ENCODE peak calls at places on chromosomes 13 and 19, in five cellular contexts. X is astrocyte of the spinal cord, D is amniotic epithelial cell, V is lower leg skin, P is non-pigmented ciliary epithelial cell. T is an unnamed sample.

GRCh38 chr13:113407531-113408393 is 43.8 kb upstream of the GRTP1 start:
- DNase-seq in X (no peak), D (no peak), V (peak; percentile 83), P (no peak), T (peak; percentile 73)

GRCh38 chr13:26502826-26503225 is 54.7 kb upstream of the WASF3 start:
- DNase-seq in X (peak; percentile 77), D (peak; percentile 80), V (no peak), P (no peak), T (no peak)

GRCh38 chr13:90302113-90302512 is 1045.4 kb upstream of the MIR17HG start:
- DNase-seq in X (peak; percentile 64), D (peak; percentile 94), V (no peak), P (peak; percentile 36), T (no peak)

GRCh38 chr13:55073000-55073399 is 2044.4 kb downstream of the OLFM4 start:
- DNase-seq in X (no peak), D (no peak), V (no peak), P (no peak), T (no peak)

GRCh38 chr13:46905249-46905648 is 8.4 kb upstream of the HTR2A start:
- DNase-seq in X (no peak), D (peak; percentile 5), V (no peak), P (no peak), T (no peak)

GRCh38 chr13:110116072-110116487 is 190.9 kb downstream of the COL4A1 start:
- DNase-seq in X (peak; percentile 49), D (peak; percentile 88), V (peak; percentile 90), P (no peak), T (peak; percentile 89)

GRCh38 chr19:7644550-7644877 is 7.6 kb downstream of the STXBP2 start:
- DNase-seq in X (no peak), D (no peak), V (no peak), P (no peak), T (no peak)

GRCh38 chr13:113239986-113240385 is 30.6 kb downstream of the CUL4A start:
- DNase-seq in X (no peak), D (no peak), V (no peak), P (no peak), T (no peak)

GRCh38 chr13:83829800-83830199 is 52.5 kb downstream of the SLITRK1 start:
- DNase-seq in X (no peak), D (no peak), V (no peak), P (no peak), T (no peak)

GRCh38 chr13:20461860-20462532 is 63.7 kb downstream of the CRYL1 start:
- DNase-seq in X (no peak), D (peak; percentile 65), V (no peak), P (no peak), T (no peak)

GRCh38 chr13:48412881-48413351 is at the start of gene LPAR6:
- DNase-seq in X (peak; percentile 80), D (peak; percentile 79), V (no peak), P (peak; percentile 30), T (no peak)

GRCh38 chr19:18487576-18488402 is 34.1 kb downstream of the ELL start:
- DNase-seq in X (no peak), D (no peak), V (no peak), P (no peak), T (no peak)

GRCh38 chr13:43785681-43786471 is 896 bp downstream of the ENOX1 start:
- DNase-seq in X (peak; percentile 68), D (peak; percentile 79), V (peak; percentile 93), P (no peak), T (peak; percentile 78)

GRCh38 chr13:106474906-106475305 is 60.6 kb downstream of the EFNB2 start:
- DNase-seq in X (no peak), D (peak; percentile 34), V (no peak), P (no peak), T (no peak)

GRCh38 chr19:49216076-49216475 is 58.5 kb downstream of the TRPM4 start:
- DNase-seq in X (no peak), D (peak; percentile 36), V (no peak), P (no peak), T (peak; percentile 1)

GRCh38 chr13:46535002-46535401 is 18.0 kb upstream of the LRCH1 start:
- DNase-seq in X (no peak), D (no peak), V (no peak), P (no peak), T (no peak)

GRCh38 chr19:21084343-21084742 is 2.3 kb downstream of the ZNF714 start:
- DNase-seq in X (peak; percentile 29), D (peak; percentile 73), V (no peak), P (no peak), T (no peak)

GRCh38 chr19:17406039-17406886 is 833 bp upstream of the BST2 start:
- DNase-seq in X (peak; percentile 86), D (peak; percentile 82), V (no peak), P (peak; percentile 35), T (no peak)

GRCh38 chr13:98658131-98658530 is 81.2 kb upstream of the STK24 start:
- DNase-seq in X (no peak), D (no peak), V (peak; percentile 83), P (no peak), T (no peak)

GRCh38 chr13:111519041-111519440 is 198.6 kb downstream of the TEX29 start:
- DNase-seq in X (no peak), D (no peak), V (peak; percentile 76), P (no peak), T (peak; percentile 54)

GRCh38 chr19:39237200-39238184 is 7.3 kb downstream of the IFNL3 start:
- DNase-seq in X (no peak), D (no peak), V (peak; percentile 85), P (no peak), T (peak; percentile 88)

GRCh38 chr19:15180451-15181390 is 20.1 kb downstream of the NOTCH3 start:
- DNase-seq in X (no peak), D (no peak), V (no peak), P (no peak), T (peak; percentile 67)

GRCh38 chr19:57419439-57419838 is 8.5 kb downstream of the ZNF17 start:
- DNase-seq in X (no peak), D (no peak), V (no peak), P (no peak), T (no peak)

GRCh38 chr13:110824901-110825300 is 90.0 kb downstream of the ANKRD10 start:
- DNase-seq in X (no peak), D (no peak), V (no peak), P (no peak), T (no peak)

GRCh38 chr13:107035778-107036177 is 467.8 kb upstream of the ARGLU1 start:
- DNase-seq in X (peak; percentile 50), D (no peak), V (no peak), P (peak; percentile 41), T (no peak)

GRCh38 chr13:67966065-67966464 is 735.9 kb upstream of the PCDH9 start:
- DNase-seq in X (no peak), D (no peak), V (no peak), P (no peak), T (no peak)

GRCh38 chr13:46679369-46680180 is 117.4 kb downstream of the ESD start:
- DNase-seq in X (peak; percentile 58), D (peak; percentile 72), V (no peak), P (no peak), T (peak; percentile 84)

GRCh38 chr19:19185853-19186728 is 5.9 kb downstream of the BORCS8 start:
- DNase-seq in X (no peak), D (peak; percentile 39), V (no peak), P (no peak), T (no peak)

GRCh38 chr13:84400711-84401110 is 518.4 kb upstream of the SLITRK1 start:
- DNase-seq in X (peak; percentile 91), D (peak; percentile 62), V (no peak), P (peak; percentile 85), T (no peak)

GRCh38 chr13:23750383-23751121 is 138.6 kb downstream of the MIPEP start:
- DNase-seq in X (peak; percentile 61), D (peak; percentile 92), V (no peak), P (no peak), T (no peak)

GRCh38 chr19:41960973-41961372 is 1.9 kb upstream of the RABAC1 start:
- DNase-seq in X (no peak), D (no peak), V (no peak), P (no peak), T (no peak)

GRCh38 chr19:6849876-6850275 is 37.5 kb upstream of the ADGRE1 start:
- DNase-seq in X (no peak), D (no peak), V (no peak), P (no peak), T (no peak)

GRCh38 chr19:18660939-18661338 is 22.5 kb upstream of the CRTC1 start:
- DNase-seq in X (no peak), D (no peak), V (no peak), P (no peak), T (no peak)

GRCh38 chr19:8085606-8086464 is 33.3 kb downstream of the CCL25 start:
- DNase-seq in X (no peak), D (no peak), V (no peak), P (no peak), T (no peak)